ENCODE peak calls at places on chromosome 3, in six cellular contexts. A is AG20443; O is HCT116; V is skeletal muscle cell; C is stimulated activated CD8-positive, alpha-beta memory T cell treated with anti-CD3 and anti-CD28 coated beads, Interleukin-12 subunit alpha, Interleukin-12 subunit beta, amount 100 ng/mL, for 4 hours; H is neural crest cell. K is an unnamed sample.

GRCh38 chr3:79018671-79019136 is 749.1 kb downstream of the ROBO1 start:
- DNase-seq in C (no peak), A (peak), O (no peak), H (peak), V (no peak), K (peak)

GRCh38 chr3:40043444-40043755 is 234.0 kb downstream of the MYRIP start:
- DNase-seq in A (peak), C (no peak), O (no peak), H (no peak), V (peak), K (peak)

GRCh38 chr3:103169289-103169688 is 734.5 kb downstream of the ZPLD1 start:
- DNase-seq in C (no peak), A (no peak), H (no peak), V (no peak), O (no peak), K (no peak)

GRCh38 chr3:5568451-5568850 is 380.9 kb downstream of the EDEM1 start:
- DNase-seq in A (no peak), O (peak), V (no peak), C (no peak), H (no peak), K (no peak)

GRCh38 chr3:72306800-72307341 is 521.9 kb upstream of the PROK2 start:
- DNase-seq in O (no peak), V (peak), C (no peak), H (no peak), A (no peak), K (no peak)

GRCh38 chr3:15299036-15299435 is 33.4 kb downstream of the SH3BP5 start:
- DNase-seq in V (no peak), A (no peak), C (no peak), H (no peak), O (no peak), K (no peak)

GRCh38 chr3:120349819-120350125 is 618 bp upstream of the LRRC58 start:
- DNase-seq in C (no peak), O (no peak), A (no peak), V (no peak), H (no peak), K (no peak)

GRCh38 chr3:98623572-98624280 is 30.3 kb upstream of the CPOX start:
- DNase-seq in V (no peak), C (no peak), A (no peak), O (no peak), H (no peak), K (no peak)

K was measured in hypothalamus.